ENCODE peak calls at places on chromosomes 6 and 20, in nine cellular contexts. C is foreskin fibroblast, V is lung, W is uterus, X is kidney, O is AG09309, U is breast epithelium, F is nephron progenitor cell, I is GM10248. P is an unnamed sample.
A peak's percentile ranks its signal among the peaks of the same experiment; 100 is the strongest.

GRCh38 chr20:57268399-57269076 is 2.1 kb upstream of the BMP7 start:
- DNase-seq in C (no peak), V (no peak), W (no peak), X (peak; percentile 8), O (no peak), U (no peak), F (no peak), I (no peak), P (no peak)

GRCh38 chr6:36595168-36595818 is 1.1 kb downstream of the SRSF3 start:
- DNase-seq in C (peak; percentile 68), V (no peak), W (peak; percentile 73), X (no peak), O (no peak), U (no peak), F (no peak), I (no peak), P (peak; percentile 19)

GRCh38 chr6:116444092-116444491 is 17.1 kb upstream of the CALHM6 start:
- DNase-seq in C (peak; percentile 65), V (no peak), W (no peak), X (no peak), O (no peak), U (no peak), F (no peak), I (peak; percentile 32), P (no peak)

GRCh38 chr20:51758978-51759544 is 9.1 kb downstream of the ATP9A start:
- DNase-seq in C (peak; percentile 71), V (no peak), W (no peak), X (no peak), O (no peak), U (no peak), F (no peak), I (no peak), P (no peak)

GRCh38 chr20:62875419-62876355 is 14.1 kb upstream of the TCFL5 start:
- DNase-seq in C (peak; percentile 83), V (peak; percentile 50), W (peak; percentile 78), X (peak; percentile 86), O (peak; percentile 5), U (peak; percentile 76), F (peak; percentile 71), I (no peak), P (peak; percentile 74)

GRCh38 chr6:26328265-26328844 is 36.6 kb upstream of the BTN3A2 start:
- DNase-seq in C (peak; percentile 55), V (no peak), W (no peak), X (no peak), O (no peak), U (no peak), F (no peak), I (no peak), P (no peak)

GRCh38 chr20:64145458-64146300 is 18.6 kb upstream of the MYT1 start:
- DNase-seq in C (no peak), V (no peak), W (no peak), X (no peak), O (no peak), U (peak; percentile 36), F (no peak), I (no peak), P (no peak)

GRCh38 chr6:41638801-41639555 is 710 bp downstream of the MDFI start:
- DNase-seq in C (no peak), V (no peak), W (no peak), X (peak; percentile 74), O (no peak), U (no peak), F (peak; percentile 57), I (no peak), P (peak; percentile 62)

GRCh38 chr6:87431263-87431662 is 23.5 kb downstream of the CFAP206 start:
- DNase-seq in C (peak; percentile 10), V (no peak), W (no peak), X (no peak), O (no peak), U (no peak), F (no peak), I (no peak), P (no peak)

GRCh38 chr20:35883341-35883777 is 70.9 kb downstream of the SCAND1 start:
- DNase-seq in C (no peak), V (no peak), W (no peak), X (no peak), O (no peak), U (no peak), F (peak; percentile 49), I (no peak), P (no peak)

GRCh38 chr20:25296094-25297093 is 48.5 kb downstream of the PYGB start:
- DNase-seq in C (peak; percentile 62), V (no peak), W (no peak), X (no peak), O (no peak), U (no peak), F (no peak), I (peak; percentile 59), P (no peak)

DNA sequence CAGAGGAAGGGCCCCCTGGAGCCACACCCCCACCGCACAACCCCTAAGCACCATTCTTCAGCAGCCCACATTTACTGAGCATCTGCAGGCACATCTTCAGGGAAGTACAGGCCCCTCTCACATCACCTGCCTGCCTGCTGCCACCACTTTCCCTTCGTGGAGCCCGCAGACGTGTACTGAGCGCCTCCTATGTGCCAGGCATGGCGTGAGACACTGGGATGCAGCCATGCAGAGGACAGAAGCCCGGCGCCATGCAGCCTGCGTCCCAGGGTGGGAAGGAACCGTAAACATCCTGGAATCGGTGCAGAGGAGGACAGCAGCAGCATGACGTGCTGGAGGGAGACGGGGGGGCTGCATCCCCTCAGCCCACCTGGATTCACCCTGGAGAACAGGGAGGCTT is 78.1 kb downstream of the GRM4 start:
- DNase-seq in C (peak; percentile 18), V (no peak), W (no peak), X (no peak), O (no peak), U (no peak), F (no peak), I (no peak), P (no peak)
- TF ChIP-seq CTCF in C (no peak), V (no peak), W (no peak), X (no peak), O (peak; percentile 33), U (no peak), F (no peak), I (peak; percentile 24), P (no peak)

GRCh38 chr20:1535420-1536175 is 21.9 kb downstream of the SIRPD start:
- DNase-seq in C (no peak), V (no peak), W (no peak), X (no peak), O (no peak), U (no peak), F (no peak), I (peak; percentile 71), P (no peak)

GRCh38 chr20:1528811-1529210 is 28.7 kb downstream of the SIRPD start:
- DNase-seq in C (peak; percentile 46), V (no peak), W (no peak), X (no peak), O (no peak), U (no peak), F (no peak), I (no peak), P (no peak)

GRCh38 chr20:1536893-1537730 is 20.4 kb downstream of the SIRPD start:
- DNase-seq in C (no peak), V (no peak), W (no peak), X (no peak), O (no peak), U (no peak), F (no peak), I (no peak), P (no peak)

GRCh38 chr20:1537731-1538058 is 19.8 kb downstream of the SIRPD start:
- DNase-seq in C (no peak), V (peak; percentile 54), W (peak; percentile 22), X (no peak), O (no peak), U (no peak), F (no peak), I (peak; percentile 54), P (no peak)

DNA sequence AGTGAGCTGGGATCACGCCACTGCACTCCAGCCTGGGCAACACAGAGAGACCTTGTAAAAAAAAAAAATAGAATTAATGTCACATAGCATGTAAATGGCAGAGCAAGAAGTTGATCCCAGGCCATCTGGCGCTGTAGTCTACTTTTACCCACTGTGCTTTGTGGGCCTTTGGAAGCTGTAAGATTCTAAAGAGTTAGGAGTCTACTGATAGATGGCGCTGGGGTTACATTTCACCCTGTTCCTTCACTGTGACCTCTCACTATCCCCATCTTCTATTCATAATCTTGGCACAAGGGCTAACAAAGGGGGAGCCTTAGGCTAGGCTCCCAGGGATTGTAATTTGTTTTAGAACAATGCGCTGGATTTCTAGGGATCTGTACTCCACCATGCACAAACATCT is 24.4 kb downstream of the SIRPD start:
- DNase-seq in C (no peak), V (no peak), W (no peak), X (no peak), O (no peak), U (no peak), F (no peak), I (no peak), P (no peak)
- TF ChIP-seq CTCF in C (no peak), V (no peak), W (no peak), X (no peak), O (no peak), U (no peak), F (no peak), I (peak; percentile 7), P (no peak)

GRCh38 chr6:80077067-80077466 is 29.4 kb upstream of the BCKDHB start:
- DNase-seq in C (no peak), V (no peak), W (no peak), X (no peak), O (no peak), U (no peak), F (no peak), I (no peak), P (no peak)
- TF ChIP-seq CTCF in C (no peak), V (no peak), W (no peak), X (no peak), O (no peak), U (no peak), F (no peak), I (no peak), P (no peak)

GRCh38 chr20:41173161-41173721 is 35.9 kb downstream of the PLCG1 start:
- DNase-seq in C (peak; percentile 93), V (peak; percentile 77), W (peak; percentile 91), X (peak; percentile 93), O (peak; percentile 33), U (peak; percentile 82), F (peak; percentile 87), I (peak; percentile 81), P (peak; percentile 83)
- TF ChIP-seq CTCF in C (peak; percentile 99), V (peak; percentile 89), W (peak; percentile 99), X (peak; percentile 90), O (peak; percentile 98), U (peak; percentile 96), F (peak; percentile 95), I (peak; percentile 94), P (peak; percentile 76)

GRCh38 chr6:8499540-8499939 is 64.2 kb upstream of the SLC35B3 start:
- DNase-seq in C (peak; percentile 52), V (no peak), W (no peak), X (no peak), O (no peak), U (no peak), F (peak; percentile 6), I (no peak), P (peak; percentile 15)
- TF ChIP-seq CTCF in C (no peak), V (no peak), W (no peak), X (peak; percentile 38), O (peak; percentile 23), U (no peak), F (peak; percentile 64), I (peak; percentile 6), P (no peak)

P was measured in endothelial cell.